ENCODE peak calls at places on chromosomes 4 and X, in six cellular contexts. R, I, K, U, W and P are unnamed samples.

GRCh38 chr4:142352682-142353081 is 493.4 kb downstream of the INPP4B start:
- DNase-seq in R (no peak), I (no peak), K (no peak), U (no peak), W (no peak), P (no peak)

GRCh38 chr4:25837107-25837506 is 25.7 kb downstream of the SEL1L3 start:
- DNase-seq in R (no peak), I (no peak), K (no peak), U (no peak), W (no peak), P (no peak)

GRCh38 chr4:186144596-186145569 is 40.4 kb downstream of the FAM149A start:
- DNase-seq in R (peak), I (no peak), K (no peak), U (peak), W (no peak), P (no peak)

GRCh38 chr4:113255628-113256027 is 206.2 kb downstream of the ANK2 start:
- DNase-seq in R (no peak), I (no peak), K (no peak), U (no peak), W (no peak), P (no peak)

GRCh38 chrX:26851981-26852380 is 611.2 kb downstream of the PPP4R3C start:
- DNase-seq in R (no peak), I (no peak), K (peak), U (no peak), W (no peak), P (no peak)

GRCh38 chr4:7434766-7435150 is at the start of gene PSAPL1:
- DNase-seq in R (no peak), I (no peak), K (peak), U (peak), W (no peak), P (no peak)

GRCh38 chr4:105956566-105956965 is 61.3 kb downstream of the NPNT start:
- DNase-seq in R (no peak), I (no peak), K (no peak), U (no peak), W (no peak), P (no peak)

GRCh38 chr4:1547131-1547862 is 136.8 kb downstream of the FAM53A start:
- DNase-seq in R (no peak), I (no peak), K (no peak), U (no peak), W (no peak), P (no peak)

GRCh38 chr4:103204114-103204513 is 6.0 kb upstream of the CENPE start:
- DNase-seq in R (no peak), I (no peak), K (peak), U (peak), W (no peak), P (no peak)

GRCh38 chrX:134010690-134011089 is 25.3 kb upstream of the GPC3 start:
- DNase-seq in R (no peak), I (no peak), K (no peak), U (no peak), W (no peak), P (no peak)

GRCh38 chr4:176584031-176584430 is 208.7 kb downstream of the VEGFC start:
- DNase-seq in R (no peak), I (no peak), K (no peak), U (no peak), W (no peak), P (no peak)

GRCh38 chrX:13411496-13412207 is 91.8 kb upstream of the ATXN3L start:
- DNase-seq in R (no peak), I (no peak), K (no peak), U (no peak), W (no peak), P (no peak)

GRCh38 chr4:11427201-11427996 is 1.3 kb downstream of the HS3ST1 start:
- DNase-seq in R (no peak), I (no peak), K (no peak), U (no peak), W (no peak), P (no peak)

GRCh38 chr4:38867478-38868054 is at the start of gene FAM114A1:
- DNase-seq in R (peak), I (no peak), K (peak), U (peak), W (no peak), P (peak)

GRCh38 chr4:53553486-53554210 is 37.6 kb downstream of the LNX1 start:
- DNase-seq in R (no peak), I (no peak), K (no peak), U (peak), W (no peak), P (no peak)

GRCh38 chrX:17052776-17053175 is 106.3 kb downstream of the REPS2 start:
- DNase-seq in R (no peak), I (no peak), K (no peak), U (no peak), W (no peak), P (no peak)
- TF ChIP-seq TAF1 in R (no peak), I (no peak), K (no peak), U (no peak), W (no peak), P (no peak)

DNA sequence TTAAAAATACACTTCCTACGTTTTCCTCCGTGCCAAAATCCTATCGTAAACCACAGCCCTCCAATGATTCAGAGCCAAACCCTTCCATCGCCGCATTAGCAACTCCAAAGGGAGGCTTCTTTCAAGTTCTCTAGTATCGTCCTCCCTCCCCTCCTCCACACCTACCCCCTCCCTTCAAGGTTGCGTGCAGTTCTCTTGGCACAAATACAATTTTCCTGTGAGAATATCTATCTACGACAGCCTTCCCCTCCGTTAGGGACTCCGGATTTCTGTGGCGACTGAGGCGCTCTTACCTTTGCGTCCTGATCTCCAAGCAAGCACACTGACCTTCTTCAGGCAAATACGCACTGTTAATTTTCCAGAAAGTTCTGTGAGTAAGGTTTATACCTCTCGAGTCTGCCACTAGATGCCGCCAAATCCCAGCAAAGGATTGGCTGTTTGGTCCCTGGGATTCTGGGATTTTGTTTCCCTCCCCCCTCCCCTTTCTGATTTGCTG is 1.2 kb upstream of the MORF4L2 start:
- DNase-seq in R (no peak), I (peak), K (peak), U (peak), W (peak), P (no peak)
- TF ChIP-seq POLR2A in R (no peak), I (no peak), K (no peak), U (no peak), W (peak), P (no peak)

DNA sequence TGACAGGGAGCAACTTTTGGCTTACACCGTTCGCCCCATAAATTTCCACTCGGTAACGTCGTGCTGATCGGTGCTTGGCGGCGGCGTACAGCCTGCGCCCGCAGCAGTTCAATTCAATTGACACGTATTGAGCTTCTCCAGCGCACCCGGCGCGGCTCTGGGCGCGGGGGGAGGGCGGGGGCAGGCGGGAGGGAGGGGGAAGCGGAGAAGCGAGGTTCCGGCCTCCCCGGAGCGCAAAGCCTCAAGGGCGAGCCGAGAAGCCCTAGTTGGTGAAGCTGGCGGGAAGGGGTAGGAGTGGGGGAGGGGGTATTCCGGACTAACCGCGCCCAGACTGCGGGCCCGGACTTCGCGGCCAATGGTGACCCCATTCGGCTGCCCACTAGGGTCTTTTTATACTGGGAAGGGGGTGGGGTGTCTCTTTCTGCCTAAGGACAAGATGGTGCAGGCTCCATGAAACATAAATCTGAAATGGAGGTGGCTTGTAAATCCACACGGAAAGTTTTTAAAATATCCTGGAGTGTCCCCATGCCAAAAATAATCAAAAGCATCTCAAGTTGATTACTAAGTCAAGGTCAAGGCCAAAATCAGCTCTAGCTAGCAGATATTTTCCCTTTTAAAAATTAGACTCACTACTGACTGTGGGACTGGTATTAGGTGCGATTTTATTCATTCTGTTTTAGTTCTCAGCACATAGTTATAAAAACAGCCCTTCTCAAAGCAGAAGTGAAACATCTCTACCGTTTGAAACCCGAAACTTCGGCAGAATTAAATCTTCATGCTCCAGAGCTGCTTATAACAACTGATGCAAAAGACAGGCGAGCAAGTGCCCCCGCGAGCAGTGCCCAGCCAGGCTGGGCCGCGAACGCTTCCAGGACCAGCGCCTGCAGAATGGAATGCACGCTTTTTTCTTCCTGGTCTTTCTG is 1.5 kb upstream of the BCOR start:
- DNase-seq in R (no peak), I (peak), K (no peak), U (peak), W (no peak), P (peak)
- TF ChIP-seq TAF1 in R (no peak), I (no peak), K (no peak), U (no peak), W (no peak), P (no peak)

GRCh38 chrX:318739-319578 is at the start of gene GTPBP6:
- DNase-seq in R (peak), I (peak), K (peak), U (peak), W (peak), P (peak)
- TF ChIP-seq POLR2A in R (peak), I (peak), K (no peak), U (peak), W (peak), P (peak)

GRCh38 chrX:33726281-33727160 is 405.6 kb downstream of the FAM47A start:
- DNase-seq in R (no peak), I (no peak), K (no peak), U (no peak), W (no peak), P (no peak)
- TF ChIP-seq TAF1 in R (no peak), I (no peak), K (no peak), U (no peak), W (no peak), P (no peak)

DNA sequence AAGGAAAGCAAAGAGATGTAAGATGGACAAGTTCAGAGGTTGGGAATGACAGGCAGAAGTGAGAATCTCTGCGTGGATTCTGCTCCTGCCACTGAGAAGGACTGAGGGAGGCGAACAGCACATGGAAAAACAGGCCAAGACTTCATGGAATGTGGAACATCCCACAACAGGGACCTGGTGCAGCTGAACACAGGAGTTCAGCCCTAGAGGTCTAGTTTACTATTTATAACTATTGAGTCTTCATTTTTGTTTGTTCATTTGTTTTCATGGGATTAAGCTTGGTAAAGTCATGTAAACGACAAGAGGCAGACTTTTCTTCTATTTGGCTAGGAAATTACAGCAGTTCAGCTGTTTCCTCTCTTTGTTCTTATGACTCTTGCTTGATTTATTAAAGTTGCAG is 234.5 kb downstream of the MAML3 start:
- DNase-seq in R (no peak), I (no peak), K (no peak), U (no peak), W (no peak), P (no peak)
- TF ChIP-seq POLR2A in R (no peak), I (no peak), K (no peak), U (no peak), W (no peak), P (no peak)